ENCODE peak calls at places on chromosome 7, in nine cellular contexts. One of them, this sample, is unnamed.

GRCh38 chr7:105454058-105454739 is 65.5 kb upstream of the SRPK2 start:
- DNase-seq in AG10803: peak
- DNase-seq in choroid plexus epithelial cell: peak
- DNase-seq in HCT116: no peak
- DNase-seq in A549: no peak
- DNase-seq in kidney epithelial cell: no peak
- DNase-seq in Peyer's patch: no peak
- DNase-seq in prostate gland: no peak
- DNase-seq in suprapubic skin: no peak
- DNase-seq in this sample: peak

GRCh38 chr7:64559206-64559605 is 3.7 kb downstream of the ZNF680 start:
- DNase-seq in AG10803: peak
- DNase-seq in choroid plexus epithelial cell: peak
- DNase-seq in HCT116: no peak
- DNase-seq in A549: no peak
- DNase-seq in kidney epithelial cell: no peak
- DNase-seq in Peyer's patch: no peak
- DNase-seq in prostate gland: peak
- DNase-seq in suprapubic skin: no peak
- DNase-seq in this sample: peak

GRCh38 chr7:125406111-125406510 is 476.5 kb upstream of the POT1 start:
- DNase-seq in AG10803: no peak
- DNase-seq in choroid plexus epithelial cell: peak
- DNase-seq in HCT116: no peak
- DNase-seq in A549: no peak
- DNase-seq in kidney epithelial cell: no peak
- DNase-seq in Peyer's patch: no peak
- DNase-seq in prostate gland: no peak
- DNase-seq in suprapubic skin: no peak
- DNase-seq in this sample: no peak

GRCh38 chr7:371119-371778 is 81.3 kb downstream of the FOXL3 start:
- DNase-seq in AG10803: no peak
- DNase-seq in choroid plexus epithelial cell: no peak
- DNase-seq in HCT116: no peak
- DNase-seq in A549: peak
- DNase-seq in kidney epithelial cell: no peak
- DNase-seq in Peyer's patch: peak
- DNase-seq in prostate gland: no peak
- DNase-seq in suprapubic skin: peak
- DNase-seq in this sample: no peak

GRCh38 chr7:73834626-73835191 is 3.9 kb downstream of the CLDN4 start:
- DNase-seq in AG10803: no peak
- DNase-seq in choroid plexus epithelial cell: no peak
- DNase-seq in HCT116: no peak
- DNase-seq in A549: no peak
- DNase-seq in kidney epithelial cell: no peak
- DNase-seq in Peyer's patch: no peak
- DNase-seq in prostate gland: no peak
- DNase-seq in suprapubic skin: no peak
- DNase-seq in this sample: no peak

GRCh38 chr7:100694196-100694745 is at the start of gene GIGYF1:
- DNase-seq in AG10803: peak
- DNase-seq in choroid plexus epithelial cell: peak
- DNase-seq in HCT116: no peak
- DNase-seq in A549: peak
- DNase-seq in kidney epithelial cell: no peak
- DNase-seq in Peyer's patch: peak
- DNase-seq in prostate gland: peak
- DNase-seq in suprapubic skin: peak
- DNase-seq in this sample: peak

GRCh38 chr7:3272691-3273141 is 28.3 kb upstream of the SDK1 start:
- DNase-seq in AG10803: no peak
- DNase-seq in choroid plexus epithelial cell: peak
- DNase-seq in HCT116: peak
- DNase-seq in A549: peak
- DNase-seq in kidney epithelial cell: peak
- DNase-seq in Peyer's patch: no peak
- DNase-seq in prostate gland: no peak
- DNase-seq in suprapubic skin: no peak
- DNase-seq in this sample: peak

GRCh38 chr7:55132890-55133551 is 114.2 kb downstream of the EGFR start:
- DNase-seq in AG10803: peak
- DNase-seq in choroid plexus epithelial cell: peak
- DNase-seq in HCT116: peak
- DNase-seq in A549: peak
- DNase-seq in kidney epithelial cell: peak
- DNase-seq in Peyer's patch: peak
- DNase-seq in prostate gland: no peak
- DNase-seq in suprapubic skin: peak
- DNase-seq in this sample: no peak

GRCh38 chr7:65979583-65980477 is 2.2 kb downstream of the GUSB start:
- DNase-seq in AG10803: no peak
- DNase-seq in choroid plexus epithelial cell: no peak
- DNase-seq in HCT116: no peak
- DNase-seq in A549: no peak
- DNase-seq in kidney epithelial cell: no peak
- DNase-seq in Peyer's patch: peak
- DNase-seq in prostate gland: no peak
- DNase-seq in suprapubic skin: no peak
- DNase-seq in this sample: no peak

GRCh38 chr7:142153400-142153799 is 41.9 kb downstream of the MGAM2 start:
- DNase-seq in AG10803: no peak
- DNase-seq in choroid plexus epithelial cell: peak
- DNase-seq in HCT116: no peak
- DNase-seq in A549: peak
- DNase-seq in kidney epithelial cell: no peak
- DNase-seq in Peyer's patch: peak
- DNase-seq in prostate gland: no peak
- DNase-seq in suprapubic skin: no peak
- DNase-seq in this sample: peak

GRCh38 chr7:148398844-148399365 is 191.7 kb upstream of the C7orf33 start:
- DNase-seq in AG10803: no peak
- DNase-seq in choroid plexus epithelial cell: no peak
- DNase-seq in HCT116: no peak
- DNase-seq in A549: no peak
- DNase-seq in kidney epithelial cell: no peak
- DNase-seq in Peyer's patch: no peak
- DNase-seq in prostate gland: no peak
- DNase-seq in suprapubic skin: no peak
- DNase-seq in this sample: peak

GRCh38 chr7:152678133-152678645 is 2.2 kb upstream of the XRCC2 start:
- DNase-seq in AG10803: no peak
- DNase-seq in choroid plexus epithelial cell: no peak
- DNase-seq in HCT116: no peak
- DNase-seq in A549: no peak
- DNase-seq in kidney epithelial cell: no peak
- DNase-seq in Peyer's patch: no peak
- DNase-seq in prostate gland: no peak
- DNase-seq in suprapubic skin: no peak
- DNase-seq in this sample: no peak

GRCh38 chr7:126213876-126214275 is 1038.9 kb downstream of the GRM8 start:
- DNase-seq in AG10803: no peak
- DNase-seq in choroid plexus epithelial cell: peak
- DNase-seq in HCT116: no peak
- DNase-seq in A549: no peak
- DNase-seq in kidney epithelial cell: no peak
- DNase-seq in Peyer's patch: no peak
- DNase-seq in prostate gland: no peak
- DNase-seq in suprapubic skin: no peak
- DNase-seq in this sample: peak

GRCh38 chr7:151309306-151309705 is 32.3 kb upstream of the NUB1 start:
- DNase-seq in AG10803: peak
- DNase-seq in choroid plexus epithelial cell: peak
- DNase-seq in HCT116: no peak
- DNase-seq in A549: no peak
- DNase-seq in kidney epithelial cell: no peak
- DNase-seq in Peyer's patch: no peak
- DNase-seq in prostate gland: no peak
- DNase-seq in suprapubic skin: no peak
- DNase-seq in this sample: no peak

GRCh38 chr7:39741942-39742623 is 118.7 kb downstream of the RALA start:
- DNase-seq in AG10803: peak
- DNase-seq in choroid plexus epithelial cell: peak
- DNase-seq in HCT116: no peak
- DNase-seq in A549: peak
- DNase-seq in kidney epithelial cell: no peak
- DNase-seq in Peyer's patch: peak
- DNase-seq in prostate gland: no peak
- DNase-seq in suprapubic skin: no peak
- DNase-seq in this sample: peak

GRCh38 chr7:98862716-98863420 is 6.9 kb downstream of the TMEM130 start:
- DNase-seq in AG10803: no peak
- DNase-seq in choroid plexus epithelial cell: no peak
- DNase-seq in HCT116: no peak
- DNase-seq in A549: no peak
- DNase-seq in kidney epithelial cell: no peak
- DNase-seq in Peyer's patch: no peak
- DNase-seq in prostate gland: no peak
- DNase-seq in suprapubic skin: no peak
- DNase-seq in this sample: no peak

GRCh38 chr7:42238709-42239395 is 1.8 kb upstream of the GLI3 start:
- DNase-seq in AG10803: peak
- DNase-seq in choroid plexus epithelial cell: peak
- DNase-seq in HCT116: no peak
- DNase-seq in A549: no peak
- DNase-seq in kidney epithelial cell: peak
- DNase-seq in Peyer's patch: no peak
- DNase-seq in prostate gland: no peak
- DNase-seq in suprapubic skin: peak
- DNase-seq in this sample: peak

GRCh38 chr7:100556541-100556940 is 17.2 kb downstream of the SAP25 start:
- DNase-seq in AG10803: peak
- DNase-seq in choroid plexus epithelial cell: no peak
- DNase-seq in HCT116: no peak
- DNase-seq in A549: no peak
- DNase-seq in kidney epithelial cell: no peak
- DNase-seq in Peyer's patch: no peak
- DNase-seq in prostate gland: no peak
- DNase-seq in suprapubic skin: no peak
- DNase-seq in this sample: no peak

GRCh38 chr7:31938650-31939049 is 131.6 kb downstream of the PDE1C start:
- DNase-seq in AG10803: peak
- DNase-seq in choroid plexus epithelial cell: no peak
- DNase-seq in HCT116: no peak
- DNase-seq in A549: peak
- DNase-seq in kidney epithelial cell: no peak
- DNase-seq in Peyer's patch: no peak
- DNase-seq in prostate gland: no peak
- DNase-seq in suprapubic skin: no peak
- DNase-seq in this sample: peak
- TF ChIP-seq CTCF in AG10803: peak
- TF ChIP-seq CTCF in choroid plexus epithelial cell: peak
- TF ChIP-seq CTCF in HCT116: no peak
- TF ChIP-seq CTCF in A549: peak
- TF ChIP-seq CTCF in kidney epithelial cell: peak
- TF ChIP-seq CTCF in Peyer's patch: no peak
- TF ChIP-seq CTCF in prostate gland: no peak
- TF ChIP-seq CTCF in suprapubic skin: no peak
- TF ChIP-seq CTCF in this sample: no peak

DNA sequence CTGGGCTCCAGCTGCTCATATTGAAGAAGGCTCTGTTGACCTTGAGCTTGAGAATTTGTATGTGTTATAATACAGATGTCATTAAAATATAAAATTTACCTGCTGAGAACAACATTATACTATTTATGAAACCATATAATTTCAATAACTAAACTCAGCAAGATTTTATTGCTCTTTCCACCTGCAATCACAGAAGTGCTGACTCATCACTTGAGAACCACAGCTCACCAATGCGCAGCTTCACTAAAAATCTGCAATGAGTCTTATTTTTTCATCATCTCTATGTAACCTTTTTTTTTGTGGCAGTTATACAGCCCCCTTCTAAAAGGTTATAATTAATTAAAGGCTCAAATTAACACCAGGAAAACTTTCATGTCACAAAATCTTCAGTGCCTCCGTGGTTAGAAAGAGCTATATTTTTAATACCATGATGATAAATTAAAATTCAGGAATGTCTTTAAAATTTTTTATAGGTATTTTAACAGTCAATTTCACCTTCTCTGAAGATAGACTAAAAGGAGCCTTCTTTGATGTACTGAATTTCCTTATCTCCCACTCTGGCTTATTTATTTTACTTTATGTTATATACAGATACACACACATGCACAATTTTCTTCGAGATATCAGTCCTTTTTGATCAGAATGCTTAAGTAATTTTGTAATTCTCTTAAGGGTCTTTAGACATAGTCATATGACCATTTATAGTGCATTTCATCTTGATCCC is 102.7 kb downstream of the EVX1 start:
- DNase-seq in AG10803: no peak
- DNase-seq in choroid plexus epithelial cell: no peak
- DNase-seq in HCT116: no peak
- DNase-seq in A549: no peak
- DNase-seq in kidney epithelial cell: no peak
- DNase-seq in Peyer's patch: no peak
- DNase-seq in prostate gland: no peak
- DNase-seq in suprapubic skin: no peak
- DNase-seq in this sample: no peak
- H3K4me3 ChIP-seq in AG10803: no peak
- H3K4me3 ChIP-seq in choroid plexus epithelial cell: no peak
- H3K4me3 ChIP-seq in HCT116: no peak
- H3K4me3 ChIP-seq in A549: no peak
- H3K4me3 ChIP-seq in kidney epithelial cell: no peak
- H3K4me3 ChIP-seq in Peyer's patch: no peak
- H3K4me3 ChIP-seq in prostate gland: no peak
- H3K4me3 ChIP-seq in suprapubic skin: no peak
- H3K4me3 ChIP-seq in this sample: no peak

GRCh38 chr7:29239638-29240037 is 45.1 kb downstream of the CHN2 start:
- DNase-seq in AG10803: no peak
- DNase-seq in choroid plexus epithelial cell: peak
- DNase-seq in HCT116: no peak
- DNase-seq in A549: peak
- DNase-seq in kidney epithelial cell: no peak
- DNase-seq in Peyer's patch: peak
- DNase-seq in prostate gland: no peak
- DNase-seq in suprapubic skin: no peak
- DNase-seq in this sample: peak
- TF ChIP-seq CTCF in AG10803: peak
- TF ChIP-seq CTCF in choroid plexus epithelial cell: peak
- TF ChIP-seq CTCF in HCT116: peak
- TF ChIP-seq CTCF in A549: peak
- TF ChIP-seq CTCF in kidney epithelial cell: peak
- TF ChIP-seq CTCF in Peyer's patch: peak
- TF ChIP-seq CTCF in prostate gland: no peak
- TF ChIP-seq CTCF in suprapubic skin: no peak
- TF ChIP-seq CTCF in this sample: peak

DNA sequence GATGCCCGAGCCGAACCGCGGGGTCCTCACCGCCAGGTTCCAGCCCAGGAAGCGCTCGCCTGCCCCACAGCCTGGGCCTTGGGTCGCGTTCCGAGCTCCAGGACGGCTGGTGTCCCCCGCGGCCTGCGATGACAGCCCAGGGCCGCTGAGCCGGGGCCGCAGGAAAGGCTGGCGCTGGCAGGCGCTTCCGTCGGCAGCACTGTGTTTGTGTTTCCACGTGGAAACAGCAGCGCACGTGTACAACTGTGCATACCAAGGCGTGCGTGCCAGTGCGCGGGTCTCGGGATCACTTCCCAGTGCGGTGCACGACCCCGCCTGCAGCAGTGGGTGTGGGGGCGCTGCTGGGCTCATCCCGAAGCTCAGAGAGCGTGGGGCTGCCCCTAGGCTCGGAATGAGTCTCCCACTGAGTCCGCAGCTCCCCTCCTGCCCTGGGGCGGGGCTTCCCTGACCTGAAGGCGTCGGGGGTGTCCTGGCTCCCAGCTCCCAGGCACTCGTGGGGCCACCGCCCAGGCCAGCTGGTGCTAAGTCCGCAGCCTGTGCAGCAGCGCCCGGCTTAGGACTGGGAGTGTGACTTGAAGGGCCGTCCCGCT is 17.2 kb downstream of the AP5Z1 start:
- DNase-seq in AG10803: peak
- DNase-seq in choroid plexus epithelial cell: peak
- DNase-seq in HCT116: no peak
- DNase-seq in A549: no peak
- DNase-seq in kidney epithelial cell: no peak
- DNase-seq in Peyer's patch: no peak
- DNase-seq in prostate gland: no peak
- DNase-seq in suprapubic skin: no peak
- DNase-seq in this sample: no peak
- H3K4me3 ChIP-seq in AG10803: peak
- H3K4me3 ChIP-seq in choroid plexus epithelial cell: peak
- H3K4me3 ChIP-seq in HCT116: no peak
- H3K4me3 ChIP-seq in A549: no peak
- H3K4me3 ChIP-seq in kidney epithelial cell: no peak
- H3K4me3 ChIP-seq in Peyer's patch: peak
- H3K4me3 ChIP-seq in prostate gland: peak
- H3K4me3 ChIP-seq in suprapubic skin: peak
- H3K4me3 ChIP-seq in this sample: peak